ENCODE peak calls at places on chromosomes 11 and 22, in ten cellular contexts. Y is pancreas; B is ovary; U is suprapubic skin; K is CD8-positive, alpha-beta T cell; E is cardiac muscle cell; W is lung; F is DND-41; H is stomach; Z is sigmoid colon. M is an unnamed sample.
A peak's percentile ranks its signal among the peaks of the same experiment; 100 is the strongest.

GRCh38 chr11:128469220-128469619 is 118.1 kb downstream of the ETS1 start:
- DNase-seq in Y (no peak), B (no peak), U (no peak), K (no peak), E (no peak), W (no peak), F (no peak), H (no peak), Z (no peak), M (no peak)

GRCh38 chr11:77345621-77346020 is 44.1 kb upstream of the GDPD4 start:
- DNase-seq in Y (no peak), B (no peak), U (no peak), K (no peak), E (no peak), W (no peak), F (no peak), H (no peak), Z (no peak), M (no peak)

GRCh38 chr11:133977067-133977681 is 20.4 kb upstream of the IGSF9B start:
- DNase-seq in Y (peak; percentile 41), B (no peak), U (no peak), K (no peak), E (no peak), W (no peak), F (no peak), H (no peak), Z (no peak), M (no peak)

GRCh38 chr11:41245704-41246398 is 213.6 kb downstream of the LRRC4C start:
- DNase-seq in Y (no peak), B (no peak), U (no peak), K (no peak), E (no peak), W (no peak), F (no peak), H (no peak), Z (peak; percentile 44), M (no peak)

GRCh38 chr11:96267490-96268010 is 75.4 kb downstream of the MAML2 start:
- DNase-seq in Y (no peak), B (no peak), U (no peak), K (peak; percentile 38), E (no peak), W (no peak), F (no peak), H (no peak), Z (no peak), M (no peak)

GRCh38 chr22:45632791-45633515 is 38.7 kb upstream of the ATXN10 start:
- DNase-seq in Y (no peak), B (no peak), U (no peak), K (no peak), E (peak; percentile 35), W (no peak), F (no peak), H (no peak), Z (peak; percentile 51), M (no peak)

GRCh38 chr22:30459206-30460052 is 12.4 kb downstream of the SEC14L3 start:
- DNase-seq in Y (no peak), B (no peak), U (no peak), K (peak; percentile 44), E (peak; percentile 72), W (no peak), F (peak; percentile 67), H (no peak), Z (no peak), M (no peak)

GRCh38 chr11:44010789-44011251 is 37.0 kb upstream of the ACCSL start:
- DNase-seq in Y (no peak), B (peak; percentile 8), U (peak; percentile 26), K (no peak), E (no peak), W (no peak), F (no peak), H (no peak), Z (peak; percentile 53), M (no peak)

GRCh38 chr22:36879775-36880174 is 19.0 kb downstream of the NCF4 start:
- DNase-seq in Y (no peak), B (no peak), U (no peak), K (no peak), E (no peak), W (no peak), F (no peak), H (no peak), Z (no peak), M (no peak)

GRCh38 chr22:24118689-24119384 is 62.5 kb upstream of the SUSD2 start:
- DNase-seq in Y (no peak), B (no peak), U (no peak), K (no peak), E (no peak), W (no peak), F (no peak), H (no peak), Z (no peak), M (no peak)

GRCh38 chr22:40040927-40041326 is 46.2 kb downstream of the FAM83F start:
- DNase-seq in Y (no peak), B (no peak), U (no peak), K (no peak), E (peak; percentile 5), W (no peak), F (no peak), H (no peak), Z (peak; percentile 80), M (peak; percentile 16)

GRCh38 chr11:75029836-75030631 is 41.3 kb downstream of the NEU3 start:
- DNase-seq in Y (no peak), B (no peak), U (no peak), K (no peak), E (no peak), W (no peak), F (no peak), H (no peak), Z (no peak), M (no peak)

GRCh38 chr11:132941024-132941646 is 591.2 kb downstream of the OPCML start:
- DNase-seq in Y (no peak), B (no peak), U (no peak), K (no peak), E (peak; percentile 55), W (no peak), F (peak; percentile 36), H (no peak), Z (no peak), M (no peak)

GRCh38 chr11:76240666-76241065 is 34.4 kb upstream of the WNT11 start:
- DNase-seq in Y (no peak), B (no peak), U (no peak), K (no peak), E (no peak), W (no peak), F (no peak), H (no peak), Z (no peak), M (no peak)

GRCh38 chr11:18492888-18493287 is 33.9 kb downstream of the TSG101 start:
- DNase-seq in Y (no peak), B (no peak), U (no peak), K (no peak), E (peak; percentile 84), W (no peak), F (no peak), H (no peak), Z (no peak), M (no peak)

GRCh38 chr11:64655901-64656601 is 65.0 kb downstream of the SLC22A12 start:
- DNase-seq in Y (no peak), B (no peak), U (no peak), K (no peak), E (no peak), W (no peak), F (no peak), H (no peak), Z (no peak), M (no peak)

GRCh38 chr11:134951305-134951700 is 539.3 kb upstream of the B3GAT1 start:
- DNase-seq in Y (no peak), B (no peak), U (no peak), K (no peak), E (no peak), W (no peak), F (no peak), H (no peak), Z (no peak), M (peak; percentile 18)

GRCh38 chr11:118856314-118856713 is 27.4 kb upstream of the CXCR5 start:
- DNase-seq in Y (no peak), B (no peak), U (no peak), K (no peak), E (no peak), W (no peak), F (no peak), H (no peak), Z (no peak), M (no peak)

GRCh38 chr11:20668844-20669832 is at the start of gene NELL1:
- DNase-seq in Y (peak; percentile 49), B (no peak), U (no peak), K (no peak), E (peak; percentile 59), W (no peak), F (no peak), H (no peak), Z (no peak), M (no peak)

GRCh38 chr11:131253142-131253884 is 117.1 kb upstream of the NTM start:
- DNase-seq in Y (no peak), B (no peak), U (no peak), K (no peak), E (no peak), W (no peak), F (no peak), H (no peak), Z (no peak), M (no peak)
- H3K4me3 ChIP-seq in Y (no peak overlapping the region), B (no peak overlapping the region), U (no peak overlapping the region), K (no peak overlapping the region), E (no peak overlapping the region), W (no peak overlapping the region), F (no peak overlapping the region), H (no peak overlapping the region), Z (no peak overlapping the region), M (no peak overlapping the region)

GRCh38 chr11:121590772-121591404 is 138.1 kb upstream of the SORL1-AS1 start:
- DNase-seq in Y (no peak), B (no peak), U (no peak), K (no peak), E (no peak), W (no peak), F (no peak), H (no peak), Z (no peak), M (no peak)
- H3K27ac ChIP-seq in Y (no peak overlapping the region), B (no peak overlapping the region), U (no peak overlapping the region), K (no peak overlapping the region), E (no peak overlapping the region), W (no peak overlapping the region), F (peak overlapping the region; percentile 50), H (no peak overlapping the region), Z (no peak overlapping the region), M (no peak overlapping the region)

DNA sequence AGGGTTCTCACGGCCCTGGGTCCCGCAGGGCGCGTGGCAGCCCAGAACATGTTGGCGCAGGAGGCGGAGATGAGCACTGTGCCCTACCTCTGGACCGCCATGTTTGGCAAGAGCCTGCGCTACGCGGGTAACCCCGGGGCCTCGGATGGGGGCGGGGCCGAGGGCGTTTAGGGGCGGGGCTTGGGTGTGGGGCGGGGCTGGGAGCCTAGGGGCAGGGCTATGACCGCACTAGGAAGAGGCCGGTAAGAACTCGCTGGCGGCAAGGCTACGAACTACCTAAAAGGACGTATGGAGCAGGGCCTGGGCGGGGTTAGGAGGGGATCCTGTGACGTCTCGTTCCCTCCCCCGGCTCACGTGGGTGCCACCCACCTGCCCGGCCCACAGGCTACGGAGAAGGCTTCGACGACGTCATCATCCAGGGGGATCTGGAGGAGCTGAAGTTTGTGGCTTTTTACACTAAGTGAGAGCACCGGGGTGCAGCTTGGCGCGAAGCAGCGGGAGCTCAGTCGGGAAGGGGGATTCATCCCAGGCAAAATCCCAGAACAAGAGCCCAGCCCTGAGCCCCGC is 2.8 kb upstream of the LZTR1 start:
- DNase-seq in Y (peak; percentile 79), B (peak; percentile 72), U (no peak), K (peak; percentile 85), E (peak; percentile 70), W (peak; percentile 78), F (no peak), H (peak; percentile 67), Z (peak; percentile 92), M (no peak)
- H3K4me3 ChIP-seq in Y (no peak overlapping the region), B (peak overlapping the region; percentile 4), U (peak overlapping the region; percentile 34), K (no peak overlapping the region), E (no peak overlapping the region), W (no peak overlapping the region), F (no peak overlapping the region), H (peak overlapping the region; percentile 29), Z (peak overlapping the region; percentile 22), M (peak overlapping the region; percentile 50)

GRCh38 chr22:22450343-22450839 is 58.2 kb downstream of the ZNF280B start:
- DNase-seq in Y (no peak), B (no peak), U (no peak), K (no peak), E (no peak), W (peak; percentile 35), F (no peak), H (peak; percentile 27), Z (peak; percentile 65), M (peak; percentile 2)
- H3K27ac ChIP-seq in Y (no peak overlapping the region), B (no peak overlapping the region), U (no peak overlapping the region), K (no peak overlapping the region), E (no peak overlapping the region), W (no peak overlapping the region), F (no peak overlapping the region), H (no peak overlapping the region), Z (no peak overlapping the region), M (no peak overlapping the region)